ENCODE peak calls at places on chromosomes 4 and X, in nine cellular contexts. Y is activated CD4-positive, alpha-beta T cell treated with anti-CD3 and anti-CD28 coated beads for 48 hours; B is activated CD4-positive, alpha-beta memory T cell treated with anti-CD3 and anti-CD28 coated beads for 36 hours; D is NCI-H1417 treated with DMSO at 0.1 percent for 48 hours; U is H9; E is fibroblast of mammary gland; Q is HCT116; C is OCI-LY7; K is nephron progenitor cell. W is an unnamed sample.

GRCh38 chr4:68572653-68573052 is 3.5 kb downstream of the UGT2B17 start:
- DNase-seq in Y (no peak), K (no peak), C (no peak), E (no peak), B (no peak), U (no peak), D (no peak), Q (no peak), W (no peak)

GRCh38 chr4:81369898-81370297 is 101.8 kb downstream of the RASGEF1B start:
- DNase-seq in Y (no peak), K (no peak), B (no peak), C (no peak), U (no peak), D (no peak), Q (no peak), E (no peak), W (no peak)

GRCh38 chr4:117965608-117966007 is 68.7 kb upstream of the NDST3 start:
- DNase-seq in K (peak; percentile 14), U (no peak), E (no peak), C (no peak), Y (no peak), B (no peak), D (no peak), Q (no peak), W (no peak)

GRCh38 chrX:13029341-13029740 is 15.1 kb downstream of the FAM9C start:
- DNase-seq in B (peak; percentile 22), D (no peak), K (no peak), E (peak; percentile 30), C (no peak), Q (no peak), U (peak; percentile 53), Y (no peak), W (no peak)

GRCh38 chrX:35664838-35665237 is 133.3 kb upstream of the MAGEB16 start:
- DNase-seq in D (no peak), B (no peak), C (no peak), U (no peak), Q (no peak), Y (no peak), K (no peak), E (no peak), W (no peak)

GRCh38 chr4:3436798-3437581 is 4.8 kb upstream of the HGFAC start:
- DNase-seq in Q (peak; percentile 62), C (no peak), E (peak; percentile 46), B (peak; percentile 54), D (peak; percentile 18), K (no peak), U (no peak), Y (peak; percentile 27), W (peak; percentile 58)

GRCh38 chrX:154329284-154329683 is 33.7 kb downstream of the TKTL1 start:
- DNase-seq in U (no peak), K (no peak), Y (no peak), E (no peak), C (no peak), B (no peak), Q (no peak), D (no peak), W (no peak)

GRCh38 chr4:125988464-125988863 is 673.7 kb downstream of the FAT4 start:
- DNase-seq in U (no peak), Y (no peak), D (no peak), K (no peak), Q (no peak), E (no peak), B (no peak), C (no peak), W (no peak)

GRCh38 chr4:182644326-182645050 is 272.7 kb downstream of the DCTD start:
- DNase-seq in C (no peak), Y (no peak), D (no peak), U (no peak), B (no peak), Q (no peak), E (peak; percentile 65), K (no peak), W (no peak)

GRCh38 chr4:140298001-140298400 is 75.4 kb upstream of the SCOC start:
- DNase-seq in Q (no peak), U (no peak), E (no peak), D (no peak), B (no peak), K (no peak), C (no peak), Y (no peak), W (no peak)

GRCh38 chrX:117751155-117751554 is 365.5 kb downstream of the KLHL13 start:
- DNase-seq in U (no peak), C (no peak), Y (no peak), K (no peak), D (no peak), E (no peak), Q (no peak), B (no peak), W (no peak)

GRCh38 chr4:99180367-99181169 is 36.5 kb upstream of the ADH4 start:
- DNase-seq in Q (no peak), Y (no peak), C (no peak), D (no peak), K (no peak), B (no peak), U (no peak), E (peak; percentile 94), W (no peak)

GRCh38 chrX:65014230-65014629 is 38.0 kb upstream of the ZC4H2 start:
- DNase-seq in B (no peak), K (no peak), U (no peak), Y (no peak), D (no peak), C (no peak), E (no peak), Q (no peak), W (no peak)

GRCh38 chr4:77881460-77882295 is 19.0 kb downstream of the MRPL1 start:
- DNase-seq in Q (no peak), B (peak; percentile 25), K (no peak), E (peak; percentile 71), U (no peak), Y (no peak), D (no peak), C (no peak), W (no peak)

GRCh38 chrX:13938766-13939530 is 90.7 kb downstream of the GEMIN8 start:
- DNase-seq in C (no peak), E (no peak), B (no peak), D (no peak), U (peak; percentile 31), Y (no peak), Q (no peak), K (no peak), W (no peak)

GRCh38 chr4:16893141-16893571 is 5.3 kb downstream of the LDB2 start:
- DNase-seq in K (no peak), D (no peak), Q (no peak), C (no peak), Y (peak; percentile 5), U (no peak), E (peak; percentile 34), B (peak; percentile 14), W (no peak)

GRCh38 chr4:145709843-145710242 is 29.9 kb downstream of the C4orf51 start:
- DNase-seq in D (no peak), K (no peak), B (peak; percentile 30), E (peak; percentile 69), U (no peak), C (no peak), Q (no peak), Y (peak; percentile 24), W (no peak)

GRCh38 chr4:147110968-147111367 is 165.3 kb upstream of the TTC29 start:
- DNase-seq in Q (no peak), E (peak; percentile 18), C (no peak), U (no peak), Y (no peak), D (no peak), B (no peak), K (no peak), W (no peak)

GRCh38 chr4:110978761-110979160 is 355.9 kb upstream of the PITX2 start:
- DNase-seq in D (no peak), K (no peak), E (no peak), U (no peak), Y (no peak), C (no peak), B (no peak), Q (no peak), W (no peak)

GRCh38 chrX:24412637-24413363 is 52.3 kb upstream of the PDK3 start:
- DNase-seq in U (no peak), C (no peak), D (no peak), K (no peak), E (no peak), B (no peak), Y (no peak), Q (no peak), W (no peak)

GRCh38 chrX:17000751-17001150 is 54.3 kb downstream of the REPS2 start:
- DNase-seq in D (no peak), C (no peak), B (no peak), Y (no peak), E (no peak), U (no peak), Q (no peak), K (no peak), W (no peak)

GRCh38 chr4:3346146-3346545 is 53.3 kb downstream of the RGS12 start:
- DNase-seq in B (peak; percentile 28), Y (peak; percentile 51), U (no peak), K (peak; percentile 49), E (peak; percentile 85), D (no peak), Q (peak; percentile 47), C (peak; percentile 79), W (no peak)

GRCh38 chr4:67452100-67452887 is 93.0 kb downstream of the CENPC start:
- DNase-seq in B (no peak), D (no peak), E (peak; percentile 16), U (no peak), C (no peak), K (no peak), Q (no peak), Y (no peak), W (no peak)

GRCh38 chr4:140252742-140253555 is 99.0 kb upstream of the MAML3 start:
- DNase-seq in E (peak; percentile 72), D (peak; percentile 76), Q (peak; percentile 43), U (peak; percentile 81), K (peak; percentile 90), C (peak; percentile 52), B (peak; percentile 63), Y (peak; percentile 69), W (peak; percentile 25)

GRCh38 chrX:44343412-44343942 is at the start of gene EFHC2:
- DNase-seq in E (peak; percentile 5), Y (peak; percentile 37), U (peak; percentile 38), Q (no peak), C (no peak), B (peak; percentile 59), D (no peak), K (peak; percentile 49), W (no peak)

GRCh38 chr4:177455591-177455990 is 13.4 kb upstream of the AGA start:
- DNase-seq in K (no peak), B (no peak), D (no peak), E (peak; percentile 8), Y (no peak), Q (no peak), U (no peak), C (no peak), W (no peak)

GRCh38 chr4:48340276-48340904 is 939 bp upstream of the SLAIN2 start:
- DNase-seq in U (no peak), E (peak; percentile 80), B (peak; percentile 51), K (no peak), D (no peak), Q (no peak), C (peak; percentile 50), Y (peak; percentile 36), W (no peak)

GRCh38 chr4:130534651-130535050 is 1438.7 kb downstream of the C4orf33 start:
- DNase-seq in C (no peak), E (no peak), D (no peak), Y (no peak), U (no peak), B (no peak), K (no peak), Q (no peak), W (no peak)

GRCh38 chr4:170671171-170671570 is 581.4 kb upstream of the AADAT start:
- DNase-seq in E (no peak), C (no peak), K (no peak), Q (no peak), B (no peak), Y (no peak), D (no peak), U (no peak), W (no peak)